ENCODE peak calls at places on chromosomes 4 and X, in five cellular contexts. One of them, this sample, is unnamed.

GRCh38 chrX:103792916-103793540 is 16.4 kb downstream of the PLP1 start:
- DNase-seq in SW 1271: no peak
- DNase-seq in stomach: no peak
- DNase-seq in IMR-90: peak
- DNase-seq in activated T-cell treated with anti-CD3 and anti-CD28 coated beads for 48 hours: no peak
- DNase-seq in this sample: no peak

GRCh38 chr4:54658321-54659093 is 750 bp downstream of the KIT start:
- DNase-seq in SW 1271: peak
- DNase-seq in stomach: peak
- DNase-seq in IMR-90: peak
- DNase-seq in activated T-cell treated with anti-CD3 and anti-CD28 coated beads for 48 hours: peak
- DNase-seq in this sample: peak

GRCh38 chrX:96621811-96622210 is 62.8 kb upstream of the DIAPH2 start:
- DNase-seq in SW 1271: no peak
- DNase-seq in stomach: no peak
- DNase-seq in IMR-90: no peak
- DNase-seq in activated T-cell treated with anti-CD3 and anti-CD28 coated beads for 48 hours: no peak
- DNase-seq in this sample: no peak

GRCh38 chr4:86670739-86671138 is 76.6 kb downstream of the PTPN13 start:
- DNase-seq in SW 1271: no peak
- DNase-seq in stomach: no peak
- DNase-seq in IMR-90: peak
- DNase-seq in activated T-cell treated with anti-CD3 and anti-CD28 coated beads for 48 hours: no peak
- DNase-seq in this sample: no peak

GRCh38 chr4:144518181-144518895 is 127.6 kb upstream of the HHIP start:
- DNase-seq in SW 1271: no peak
- DNase-seq in stomach: no peak
- DNase-seq in IMR-90: peak
- DNase-seq in activated T-cell treated with anti-CD3 and anti-CD28 coated beads for 48 hours: no peak
- DNase-seq in this sample: no peak

GRCh38 chrX:39309721-39310152 is 508.5 kb downstream of the MID1IP1 start:
- DNase-seq in SW 1271: no peak
- DNase-seq in stomach: no peak
- DNase-seq in IMR-90: no peak
- DNase-seq in activated T-cell treated with anti-CD3 and anti-CD28 coated beads for 48 hours: no peak
- DNase-seq in this sample: no peak

GRCh38 chr4:76458829-76459228 is 23.8 kb downstream of the SHROOM3 start:
- DNase-seq in SW 1271: no peak
- DNase-seq in stomach: no peak
- DNase-seq in IMR-90: no peak
- DNase-seq in activated T-cell treated with anti-CD3 and anti-CD28 coated beads for 48 hours: no peak
- DNase-seq in this sample: no peak

GRCh38 chr4:89617256-89617655 is 219.7 kb downstream of the SNCA start:
- DNase-seq in SW 1271: no peak
- DNase-seq in stomach: no peak
- DNase-seq in IMR-90: no peak
- DNase-seq in activated T-cell treated with anti-CD3 and anti-CD28 coated beads for 48 hours: no peak
- DNase-seq in this sample: no peak

GRCh38 chrX:16137416-16138107 is 14.2 kb downstream of the GRPR start:
- DNase-seq in SW 1271: no peak
- DNase-seq in stomach: no peak
- DNase-seq in IMR-90: no peak
- DNase-seq in activated T-cell treated with anti-CD3 and anti-CD28 coated beads for 48 hours: no peak
- DNase-seq in this sample: no peak

GRCh38 chr4:138975225-138975624 is 40.4 kb upstream of the NOCT start:
- DNase-seq in SW 1271: no peak
- DNase-seq in stomach: no peak
- DNase-seq in IMR-90: no peak
- DNase-seq in activated T-cell treated with anti-CD3 and anti-CD28 coated beads for 48 hours: no peak
- DNase-seq in this sample: no peak

GRCh38 chrX:20664774-20665173 is 398.1 kb upstream of the RPS6KA3 start:
- DNase-seq in SW 1271: no peak
- DNase-seq in stomach: no peak
- DNase-seq in IMR-90: no peak
- DNase-seq in activated T-cell treated with anti-CD3 and anti-CD28 coated beads for 48 hours: no peak
- DNase-seq in this sample: no peak

GRCh38 chrX:151919610-151920009 is 6.9 kb downstream of the MAGEA4 start:
- DNase-seq in SW 1271: no peak
- DNase-seq in stomach: no peak
- DNase-seq in IMR-90: no peak
- DNase-seq in activated T-cell treated with anti-CD3 and anti-CD28 coated beads for 48 hours: no peak
- DNase-seq in this sample: no peak

GRCh38 chr4:184382189-184382846 is 92.0 kb downstream of the IRF2 start:
- DNase-seq in SW 1271: no peak
- DNase-seq in stomach: no peak
- DNase-seq in IMR-90: no peak
- DNase-seq in activated T-cell treated with anti-CD3 and anti-CD28 coated beads for 48 hours: no peak
- DNase-seq in this sample: no peak